ENCODE peak calls at places on chromosome 1, in eight cellular contexts. N is HS-5; I is mammary epithelial cell; E is astrocyte of the hippocampus; C is NCI-H1436 treated with DMSO at 0.1 percent for 48 hours; Q is SW480; D is substantia nigra; K is CD8-positive, alpha-beta T cell. T is an unnamed sample.

GRCh38 chr1:100734716-100735115 is 15.2 kb downstream of the VCAM1 start:
- DNase-seq in N (peak), I (peak), E (peak), C (no peak), Q (no peak), D (no peak), K (no peak), T (no peak)

GRCh38 chr1:61368876-61369275 is 286.5 kb downstream of the NFIA start:
- DNase-seq in N (no peak), I (no peak), E (no peak), C (no peak), Q (no peak), D (no peak), K (no peak), T (no peak)

GRCh38 chr1:220918285-220918951 is 39.2 kb downstream of the HLX start:
- DNase-seq in N (no peak), I (no peak), E (no peak), C (no peak), Q (no peak), D (no peak), K (no peak), T (no peak)

GRCh38 chr1:10208537-10208936 is 1.8 kb upstream of the KIF1B start:
- DNase-seq in N (no peak), I (no peak), E (no peak), C (no peak), Q (no peak), D (no peak), K (no peak), T (no peak)

GRCh38 chr1:3407021-3407420 is 47.4 kb upstream of the ARHGEF16 start:
- DNase-seq in N (no peak), I (no peak), E (no peak), C (no peak), Q (no peak), D (no peak), K (no peak), T (no peak)

GRCh38 chr1:12464627-12465056 is 153.4 kb downstream of the DHRS3 start:
- DNase-seq in N (no peak), I (peak), E (peak), C (no peak), Q (no peak), D (no peak), K (no peak), T (no peak)

GRCh38 chr1:80047791-80048190 is 1041.3 kb upstream of the ADGRL4 start:
- DNase-seq in N (no peak), I (no peak), E (peak), C (no peak), Q (no peak), D (no peak), K (no peak), T (no peak)

GRCh38 chr1:156471496-156472490 is 28.8 kb downstream of the MEF2D start:
- DNase-seq in N (no peak), I (no peak), E (peak), C (no peak), Q (peak), D (no peak), K (no peak), T (no peak)

GRCh38 chr1:87556326-87556725 is 227.6 kb downstream of the LMO4 start:
- DNase-seq in N (peak), I (no peak), E (no peak), C (no peak), Q (no peak), D (no peak), K (no peak), T (no peak)

GRCh38 chr1:117572546-117572945 is 33.3 kb upstream of the TENT5C start:
- DNase-seq in N (no peak), I (no peak), E (no peak), C (no peak), Q (no peak), D (no peak), K (peak), T (no peak)

GRCh38 chr1:3020263-3020909 is 881 bp upstream of the ACTRT2 start:
- DNase-seq in N (no peak), I (no peak), E (no peak), C (no peak), Q (no peak), D (no peak), K (no peak), T (no peak)

GRCh38 chr1:204115128-204115527 is 36.7 kb downstream of the ETNK2 start:
- DNase-seq in N (no peak), I (no peak), E (no peak), C (no peak), Q (no peak), D (no peak), K (no peak), T (no peak)

GRCh38 chr1:116405241-116406135 is 32.4 kb downstream of the ATP1A1 start:
- DNase-seq in N (no peak), I (no peak), E (no peak), C (no peak), Q (no peak), D (no peak), K (no peak), T (no peak)

GRCh38 chr1:215643592-215644321 is 76.7 kb downstream of the KCTD3 start:
- DNase-seq in N (no peak), I (no peak), E (no peak), C (no peak), Q (no peak), D (no peak), K (no peak), T (no peak)

GRCh38 chr1:30760596-30761311 is 3.2 kb upstream of the LAPTM5 start:
- DNase-seq in N (no peak), I (no peak), E (no peak), C (no peak), Q (no peak), D (no peak), K (no peak), T (no peak)

GRCh38 chr1:29949676-29950075 is 713.4 kb downstream of the PTPRU start:
- DNase-seq in N (no peak), I (no peak), E (no peak), C (no peak), Q (no peak), D (no peak), K (no peak), T (no peak)

GRCh38 chr1:196070940-196071339 is 537.3 kb downstream of the KCNT2 start:
- DNase-seq in N (no peak), I (no peak), E (no peak), C (no peak), Q (no peak), D (no peak), K (no peak), T (no peak)